ENCODE peak calls at places on chromosomes 5 and 9, in four cellular contexts. I, F, K and S are unnamed samples.

GRCh38 chr5:149378241-149378805 is 769 bp downstream of the IL17B start:
- DNase-seq in I (no peak), F (peak), K (no peak), S (no peak)

GRCh38 chr5:160001051-160001450 is 7.9 kb upstream of the TTC1 start:
- DNase-seq in I (no peak), F (no peak), K (no peak), S (no peak)

GRCh38 chr5:34891981-34892380 is 23.3 kb downstream of the RAD1 start:
- DNase-seq in I (peak), F (no peak), K (no peak), S (no peak)

GRCh38 chr5:135225856-135226560 is 173.0 kb downstream of the MACROH2A1 start:
- DNase-seq in I (no peak), F (no peak), K (no peak), S (no peak)

GRCh38 chr9:14314929-14315753 is 1.2 kb upstream of the NFIB start:
- DNase-seq in I (peak), F (peak), K (peak), S (peak)

GRCh38 chr5:132418876-132419275 is 49.4 kb downstream of the SLC22A5 start:
- DNase-seq in I (no peak), F (peak), K (no peak), S (no peak)

GRCh38 chr9:125990186-125990792 is 243.1 kb downstream of the PBX3 start:
- DNase-seq in I (no peak), F (no peak), K (no peak), S (no peak)

GRCh38 chr9:126055386-126055785 is 271.2 kb upstream of the MVB12B start:
- DNase-seq in I (no peak), F (peak), K (no peak), S (no peak)

GRCh38 chr5:106962464-106963230 is 708.1 kb downstream of the EFNA5 start:
- DNase-seq in I (no peak), F (no peak), K (no peak), S (no peak)

DNA sequence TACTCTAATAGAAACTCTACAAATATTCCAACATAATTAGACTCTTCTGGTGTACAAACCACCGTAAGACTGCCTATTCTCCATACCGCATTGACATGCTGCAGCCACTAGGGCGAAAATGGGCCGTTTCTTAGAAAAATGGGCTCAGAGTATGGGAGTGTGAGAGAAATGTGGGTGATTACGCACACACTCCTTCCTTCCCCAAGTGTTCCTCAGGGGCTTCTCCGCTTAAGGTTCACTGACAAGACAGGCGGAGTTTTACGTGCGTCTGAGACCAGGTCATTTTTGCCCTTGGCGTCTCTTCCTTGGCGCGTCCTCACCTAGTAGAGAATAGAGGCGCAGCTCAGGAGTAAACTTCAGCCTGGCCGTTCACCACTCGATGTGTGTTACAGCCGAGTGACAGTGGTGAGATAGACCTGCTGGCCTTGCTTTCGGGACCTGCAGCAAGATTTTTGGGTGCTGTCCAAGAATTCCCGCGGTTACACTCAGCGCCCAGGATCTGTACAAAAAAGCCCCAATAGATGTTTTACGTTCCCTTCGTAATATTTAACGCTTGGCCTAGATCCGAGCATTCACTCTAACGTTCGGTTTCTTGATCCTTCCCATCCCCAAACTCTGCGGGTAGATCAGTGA is 1.8 kb upstream of the NTRK2 start:
- DNase-seq in I (no peak), F (peak), K (no peak), S (peak)
- TF ChIP-seq CTCF in I (no peak), F (peak), K (peak), S (peak)

DNA sequence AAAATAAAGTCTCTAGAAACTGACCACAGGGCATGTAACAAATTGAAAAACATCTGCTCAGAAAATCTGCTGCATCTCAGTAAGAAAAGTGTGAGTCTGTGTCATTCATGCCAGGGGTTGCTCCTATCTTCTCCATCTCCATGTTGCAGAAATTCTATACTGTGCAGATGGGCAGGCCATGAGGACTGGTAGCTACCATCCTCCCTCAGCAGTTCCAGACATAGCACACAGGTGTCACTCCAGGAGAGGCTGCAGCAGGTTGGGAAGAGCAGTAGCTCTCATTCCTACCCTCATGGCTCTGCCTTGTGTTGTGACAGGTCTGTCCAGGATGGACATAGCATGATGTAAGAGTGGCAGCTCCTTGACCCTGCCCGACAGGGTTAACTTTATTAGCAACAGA is 173.4 kb downstream of the NDUFS4 start:
- DNase-seq in I (no peak), F (peak), K (no peak), S (no peak)
- TF ChIP-seq CTCF in I (no peak), F (peak), K (no peak), S (no peak)

DNA sequence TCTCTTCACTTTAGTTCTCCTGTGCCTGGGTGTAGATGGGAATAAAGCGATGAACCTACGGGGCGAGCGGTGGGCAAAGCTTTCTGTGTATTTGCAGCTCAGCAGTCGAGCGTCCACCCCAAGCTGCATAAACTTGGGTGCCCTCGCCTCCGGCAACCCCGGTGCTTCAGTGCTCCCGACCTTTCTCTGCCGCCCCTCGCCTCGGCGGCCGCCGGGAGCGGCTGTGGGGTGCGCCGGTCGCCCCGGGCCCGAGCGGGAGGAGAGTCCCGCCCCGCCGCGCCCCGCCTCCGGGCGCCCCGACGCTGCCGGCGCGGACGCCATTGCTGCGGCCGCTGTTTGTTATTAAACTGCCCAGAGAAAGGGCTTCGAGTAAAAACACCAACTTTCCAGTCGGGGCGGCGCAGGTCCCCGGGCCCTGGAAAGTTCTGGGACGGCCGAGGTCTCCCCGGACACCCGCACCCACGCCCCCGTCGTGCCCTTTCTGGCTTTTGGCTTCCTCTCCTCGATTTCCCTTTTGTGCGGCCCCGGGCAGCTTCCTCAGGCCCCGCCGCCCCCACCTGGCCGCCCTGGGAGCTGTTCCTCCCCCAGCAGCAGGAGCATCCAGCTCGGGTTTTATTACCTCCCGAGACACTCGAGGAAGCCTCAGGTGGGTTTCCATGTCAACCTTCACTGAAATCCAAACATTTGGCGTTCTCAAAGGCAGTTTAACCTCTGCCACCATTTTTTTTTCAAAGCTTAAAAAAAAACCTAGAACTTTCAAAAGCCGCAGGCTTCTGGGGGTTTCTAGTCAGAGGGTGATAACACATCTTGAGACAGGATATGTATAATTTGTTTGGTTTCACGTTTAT is 334.3 kb downstream of the CWC27 start:
- DNase-seq in I (peak), F (peak), K (no peak), S (peak)
- TF ChIP-seq CTCF in I (peak), F (no peak), K (no peak), S (peak)

GRCh38 chr5:111063709-111064322 is 7.7 kb upstream of the TSLP start:
- DNase-seq in I (no peak), F (peak), K (no peak), S (peak)
- TF ChIP-seq CTCF in I (no peak), F (peak), K (peak), S (peak)

GRCh38 chr9:89983411-89983810 is 378.6 kb downstream of the GADD45G start:
- DNase-seq in I (no peak), F (peak), K (no peak), S (no peak)
- TF ChIP-seq CTCF in I (no peak), F (no peak), K (no peak), S (no peak)

DNA sequence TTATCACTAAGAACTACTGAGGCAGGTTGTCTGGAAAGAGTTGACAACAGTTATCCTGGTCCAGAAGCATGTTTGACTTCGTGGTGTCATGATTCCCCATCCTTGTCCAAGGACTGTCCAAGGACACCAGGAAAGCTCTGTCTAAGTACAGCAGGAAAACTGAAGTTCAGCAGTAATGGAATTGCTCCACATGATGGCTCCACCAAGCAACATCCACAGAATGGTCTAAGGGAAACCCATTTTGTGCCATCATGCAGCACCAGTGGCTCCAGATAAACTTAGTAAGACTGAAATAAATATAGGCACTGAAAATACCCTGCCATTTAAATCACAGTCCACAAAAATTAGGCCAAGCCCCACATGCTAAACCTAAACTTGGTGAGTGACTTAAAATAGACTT is 192.8 kb downstream of the CDH18 start:
- DNase-seq in I (no peak), F (peak), K (no peak), S (no peak)
- TF ChIP-seq CTCF in I (no peak), F (peak), K (peak), S (no peak)

GRCh38 chr5:93430673-93431192 is 150.3 kb downstream of the NR2F1-AS1 start:
- DNase-seq in I (no peak), F (no peak), K (no peak), S (no peak)
- TF ChIP-seq CTCF in I (no peak), F (no peak), K (no peak), S (no peak)